ENCODE peak calls at places on chromosomes 3 and 15, in five cellular contexts. T is cardiac muscle cell, J is fibroblast of the aortic adventitia, S is HCT116, N is neural progenitor cell. R is an unnamed sample.
A peak's percentile ranks its signal among the peaks of the same experiment; 100 is the strongest.

GRCh38 chr3:107222927-107223326 is 154.3 kb upstream of the CCDC54 start:
- DNase-seq in T (peak; percentile 80), J (peak; percentile 55), S (no peak), N (no peak), R (no peak)

GRCh38 chr3:177109688-177110087 is 87.6 kb downstream of the TBL1XR1 start:
- DNase-seq in T (no peak), J (no peak), S (no peak), N (no peak), R (no peak)

GRCh38 chr3:52108302-52109232 is 45.7 kb downstream of the POC1A start:
- DNase-seq in T (peak; percentile 57), J (peak; percentile 48), S (no peak), N (no peak), R (no peak)

GRCh38 chr3:44078863-44079262 is 162.8 kb upstream of the TOPAZ1 start:
- DNase-seq in T (no peak), J (no peak), S (no peak), N (no peak), R (no peak)

GRCh38 chr3:55718475-55718874 is 231.4 kb upstream of the WNT5A start:
- DNase-seq in T (peak; percentile 7), J (peak; percentile 33), S (no peak), N (no peak), R (no peak)

GRCh38 chr15:66569461-66570137 is 3.8 kb upstream of the LCTL start:
- DNase-seq in T (no peak), J (no peak), S (no peak), N (no peak), R (no peak)

GRCh38 chr3:136545664-136546266 is 206.4 kb downstream of the STAG1 start:
- DNase-seq in T (peak; percentile 31), J (peak; percentile 48), S (no peak), N (no peak), R (peak; percentile 19)

GRCh38 chr15:51846463-51847230 is 17.2 kb downstream of the TMOD3 start:
- DNase-seq in T (peak; percentile 86), J (peak; percentile 88), S (peak; percentile 87), N (no peak), R (peak; percentile 40)

GRCh38 chr3:13529196-13529975 is 19.5 kb upstream of the FBLN2 start:
- DNase-seq in T (no peak), J (no peak), S (no peak), N (no peak), R (no peak)

GRCh38 chr3:8505621-8506020 is 4.0 kb downstream of the LMCD1 start:
- DNase-seq in T (no peak), J (no peak), S (no peak), N (no peak), R (no peak)

GRCh38 chr3:7188551-7188950 is 327.6 kb downstream of the GRM7 start:
- DNase-seq in T (no peak), J (no peak), S (no peak), N (no peak), R (no peak)

GRCh38 chr15:90362936-90363212 is 10.8 kb downstream of the ZNF774 start:
- DNase-seq in T (peak; percentile 91), J (peak; percentile 96), S (no peak), N (no peak), R (no peak)

GRCh38 chr3:52055537-52056351 is 627 bp downstream of the DUSP7 start:
- DNase-seq in T (peak; percentile 59), J (peak; percentile 45), S (no peak), N (peak; percentile 91), R (peak; percentile 55)

GRCh38 chr15:77035584-77035983 is 35.3 kb downstream of the TSPAN3 start:
- DNase-seq in T (no peak), J (no peak), S (no peak), N (no peak), R (no peak)

GRCh38 chr3:69850849-69851248 is 111.6 kb downstream of the MITF start:
- DNase-seq in T (no peak), J (no peak), S (no peak), N (no peak), R (no peak)

GRCh38 chr3:5358911-5359310 is 171.4 kb downstream of the EDEM1 start:
- DNase-seq in T (no peak), J (no peak), S (no peak), N (no peak), R (no peak)

GRCh38 chr3:119702530-119703527 is at the start of gene CFAP91:
- DNase-seq in T (peak; percentile 97), J (peak; percentile 86), S (peak; percentile 68), N (peak; percentile 98), R (peak; percentile 94)

GRCh38 chr15:26662226-26662750 is 110.6 kb downstream of the GABRB3 start:
- DNase-seq in T (no peak), J (no peak), S (no peak), N (peak; percentile 21), R (no peak)

GRCh38 chr3:40207796-40208195 is 101.7 kb upstream of the EIF1B start:
- DNase-seq in T (peak; percentile 25), J (peak; percentile 51), S (no peak), N (no peak), R (no peak)

GRCh38 chr3:65438612-65439011 is 600.1 kb downstream of the MAGI1 start:
- DNase-seq in T (no peak), J (no peak), S (no peak), N (no peak), R (no peak)

GRCh38 chr15:95319242-95319641 is 1011.3 kb upstream of the NR2F2 start:
- DNase-seq in T (no peak), J (no peak), S (no peak), N (no peak), R (no peak)

GRCh38 chr3:94162700-94163099 is 99.8 kb downstream of the NSUN3 start:
- DNase-seq in T (no peak), J (peak; percentile 25), S (peak; percentile 85), N (no peak), R (peak; percentile 37)

GRCh38 chr3:149398296-149398695 is 20.8 kb upstream of the TM4SF1 start:
- DNase-seq in T (no peak), J (no peak), S (no peak), N (no peak), R (no peak)

GRCh38 chr3:183050706-183051105 is 48.6 kb downstream of the MCCC1 start:
- DNase-seq in T (peak; percentile 3), J (no peak), S (no peak), N (no peak), R (no peak)

GRCh38 chr15:29863438-29863837 is 41.2 kb upstream of the TJP1 start:
- DNase-seq in T (no peak), J (no peak), S (no peak), N (no peak), R (no peak)

GRCh38 chr3:78863294-78864203 is 904.2 kb downstream of the ROBO1 start:
- DNase-seq in T (no peak), J (no peak), S (no peak), N (no peak), R (no peak)

GRCh38 chr3:33936171-33936920 is 137.9 kb downstream of the PDCD6IP start:
- DNase-seq in T (no peak), J (no peak), S (no peak), N (no peak), R (no peak)
- TF ChIP-seq CTCF in T (no peak), J (no peak), S (no peak), N (no peak), R (no peak)

GRCh38 chr15:41857316-41857715 is 18.7 kb downstream of the PLA2G4B start:
- DNase-seq in T (no peak), J (no peak), S (no peak), N (no peak), R (no peak)

GRCh38 chr15:41858756-41859155 is 20.1 kb downstream of the PLA2G4B start:
- DNase-seq in T (no peak), J (no peak), S (no peak), N (no peak), R (no peak)

GRCh38 chr15:41861736-41862356 is 23.2 kb downstream of the PLA2G4B start:
- DNase-seq in T (no peak), J (no peak), S (no peak), N (peak; percentile 44), R (no peak)

GRCh38 chr15:41862515-41863116 is 24.0 kb downstream of the PLA2G4B start:
- DNase-seq in T (no peak), J (no peak), S (peak; percentile 15), N (no peak), R (no peak)

GRCh38 chr15:41860049-41860828 is 21.6 kb downstream of the PLA2G4B start:
- DNase-seq in T (no peak), J (no peak), S (no peak), N (peak; percentile 51), R (no peak)
- TF ChIP-seq CTCF in T (no peak), J (no peak), S (peak; percentile 8), N (peak; percentile 36), R (no peak)

DNA sequence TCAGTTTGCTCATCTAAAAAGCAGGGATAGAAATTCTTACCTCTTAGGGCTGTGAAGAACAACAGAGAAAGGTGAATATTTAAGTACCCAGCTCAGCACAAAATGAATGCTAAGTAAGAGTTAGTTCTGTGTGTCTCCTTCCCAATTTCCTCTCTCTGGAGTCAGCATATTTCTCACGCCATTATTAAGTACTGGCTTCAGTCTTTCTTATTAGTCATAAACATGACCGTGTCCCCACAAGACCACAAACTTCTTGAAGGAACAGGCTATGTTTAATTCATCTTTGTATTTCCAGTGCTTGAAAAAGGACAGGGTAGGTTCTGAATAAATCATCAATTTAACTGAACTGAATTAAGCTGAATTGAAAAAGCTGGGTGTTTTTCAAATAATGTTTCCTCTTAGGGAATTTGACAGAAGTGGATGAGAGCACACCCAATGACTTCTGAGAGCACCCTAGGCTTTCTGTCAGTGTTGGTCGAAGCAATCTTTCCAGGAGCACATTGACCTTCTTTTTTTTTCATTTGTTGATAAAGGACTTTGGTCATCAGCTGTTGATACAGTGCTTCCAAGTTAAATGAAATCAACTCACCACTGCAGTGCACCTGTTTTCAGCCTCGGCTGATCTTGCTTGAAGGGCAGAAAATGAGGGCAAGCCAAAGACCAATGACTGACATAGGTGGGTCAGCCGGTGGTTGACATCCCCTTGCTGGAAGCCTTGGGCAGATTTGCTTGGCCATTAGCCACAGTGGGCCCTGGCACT is 324.6 kb downstream of the MFSD1 start:
- DNase-seq in T (no peak), J (peak; percentile 22), S (no peak), N (no peak), R (no peak)
- TF ChIP-seq CTCF in T (no peak), J (no peak), S (no peak), N (no peak), R (no peak)

GRCh38 chr15:44710236-44711088 is 661 bp downstream of the PATL2 start:
- DNase-seq in T (peak; percentile 44), J (peak; percentile 52), S (no peak), N (no peak), R (no peak)
- TF ChIP-seq CTCF in T (peak; percentile 47), J (peak; percentile 49), S (peak; percentile 54), N (peak; percentile 29), R (no peak)

R was measured in Calu3.